ENCODE peak calls at places on chromosomes 11 and 22, in six cellular contexts. One of them, this sample, is unnamed.

GRCh38 chr11:70507466-70508230 is 109.3 kb downstream of the CTTN start:
- DNase-seq in K562: no peak
- DNase-seq in cardiac muscle cell: no peak
- DNase-seq in CD8-positive, alpha-beta T cell: no peak
- DNase-seq in IMR-90: no peak
- DNase-seq in psoas muscle: peak; percentile 4
- DNase-seq in this sample: no peak

GRCh38 chr11:18105802-18106574 is at the start of gene SAAL1:
- DNase-seq in K562: peak; percentile 91
- DNase-seq in CD8-positive, alpha-beta T cell: peak; percentile 86
- DNase-seq in IMR-90: peak; percentile 67
- DNase-seq in cardiac muscle cell: peak; percentile 95
- DNase-seq in psoas muscle: peak; percentile 83
- DNase-seq in this sample: peak; percentile 65

GRCh38 chr11:112625816-112626215 is 335.4 kb upstream of the NCAM1 start:
- DNase-seq in psoas muscle: no peak
- DNase-seq in CD8-positive, alpha-beta T cell: no peak
- DNase-seq in K562: no peak
- DNase-seq in cardiac muscle cell: no peak
- DNase-seq in IMR-90: no peak
- DNase-seq in this sample: peak; percentile 85

GRCh38 chr11:10747733-10748132 is 3.3 kb upstream of the CTR9 start:
- DNase-seq in IMR-90: no peak
- DNase-seq in CD8-positive, alpha-beta T cell: no peak
- DNase-seq in K562: no peak
- DNase-seq in cardiac muscle cell: no peak
- DNase-seq in psoas muscle: no peak
- DNase-seq in this sample: no peak

GRCh38 chr11:16605440-16605970 is 132.9 kb upstream of the C11orf58 start:
- DNase-seq in K562: peak; percentile 37
- DNase-seq in CD8-positive, alpha-beta T cell: no peak
- DNase-seq in psoas muscle: peak; percentile 28
- DNase-seq in IMR-90: peak; percentile 44
- DNase-seq in cardiac muscle cell: peak; percentile 56
- DNase-seq in this sample: peak; percentile 42

GRCh38 chr11:105297463-105297862 is 157.9 kb upstream of the CARD18 start:
- DNase-seq in psoas muscle: no peak
- DNase-seq in cardiac muscle cell: no peak
- DNase-seq in K562: no peak
- DNase-seq in IMR-90: peak; percentile 73
- DNase-seq in CD8-positive, alpha-beta T cell: no peak
- DNase-seq in this sample: peak; percentile 29

GRCh38 chr11:122186439-122187080 is 70.5 kb upstream of the BLID start:
- DNase-seq in IMR-90: peak; percentile 97
- DNase-seq in psoas muscle: no peak
- DNase-seq in CD8-positive, alpha-beta T cell: no peak
- DNase-seq in K562: no peak
- DNase-seq in cardiac muscle cell: no peak
- DNase-seq in this sample: peak; percentile 97

GRCh38 chr11:69664103-69664775 is 10.9 kb downstream of the LTO1 start:
- DNase-seq in CD8-positive, alpha-beta T cell: no peak
- DNase-seq in K562: no peak
- DNase-seq in IMR-90: no peak
- DNase-seq in psoas muscle: no peak
- DNase-seq in cardiac muscle cell: no peak
- DNase-seq in this sample: no peak

GRCh38 chr11:34344410-34345011 is 13.3 kb downstream of the ABTB2 start:
- DNase-seq in psoas muscle: no peak
- DNase-seq in CD8-positive, alpha-beta T cell: no peak
- DNase-seq in IMR-90: no peak
- DNase-seq in K562: no peak
- DNase-seq in cardiac muscle cell: no peak
- DNase-seq in this sample: peak; percentile 70

GRCh38 chr11:74776546-74776945 is 27.9 kb downstream of the RNF169 start:
- DNase-seq in cardiac muscle cell: no peak
- DNase-seq in psoas muscle: no peak
- DNase-seq in CD8-positive, alpha-beta T cell: no peak
- DNase-seq in IMR-90: no peak
- DNase-seq in K562: no peak
- DNase-seq in this sample: no peak

GRCh38 chr11:15208570-15209222 is 94.0 kb downstream of the INSC start:
- DNase-seq in K562: peak; percentile 86
- DNase-seq in cardiac muscle cell: peak; percentile 87
- DNase-seq in psoas muscle: peak; percentile 64
- DNase-seq in IMR-90: peak; percentile 53
- DNase-seq in CD8-positive, alpha-beta T cell: peak; percentile 64
- DNase-seq in this sample: peak; percentile 27

GRCh38 chr11:13209379-13209778 is 68.2 kb upstream of the BMAL1 start:
- DNase-seq in CD8-positive, alpha-beta T cell: no peak
- DNase-seq in K562: no peak
- DNase-seq in cardiac muscle cell: no peak
- DNase-seq in IMR-90: no peak
- DNase-seq in psoas muscle: no peak
- DNase-seq in this sample: no peak

GRCh38 chr11:74162688-74163467 is 7.9 kb downstream of the C2CD3 start:
- DNase-seq in IMR-90: no peak
- DNase-seq in psoas muscle: no peak
- DNase-seq in K562: no peak
- DNase-seq in CD8-positive, alpha-beta T cell: no peak
- DNase-seq in cardiac muscle cell: no peak
- DNase-seq in this sample: no peak

GRCh38 chr11:2825261-2825885 is 60.2 kb downstream of the CDKN1C start:
- DNase-seq in psoas muscle: peak; percentile 90
- DNase-seq in CD8-positive, alpha-beta T cell: no peak
- DNase-seq in K562: peak; percentile 32
- DNase-seq in cardiac muscle cell: no peak
- DNase-seq in IMR-90: peak; percentile 74
- DNase-seq in this sample: no peak

GRCh38 chr11:32991898-32992297 is 23.8 kb upstream of the DEPDC7 start:
- DNase-seq in CD8-positive, alpha-beta T cell: no peak
- DNase-seq in K562: no peak
- DNase-seq in cardiac muscle cell: no peak
- DNase-seq in psoas muscle: no peak
- DNase-seq in IMR-90: no peak
- DNase-seq in this sample: no peak

GRCh38 chr22:37202001-37202555 is 10.2 kb downstream of the SSTR3 start:
- DNase-seq in psoas muscle: no peak
- DNase-seq in IMR-90: no peak
- DNase-seq in cardiac muscle cell: no peak
- DNase-seq in CD8-positive, alpha-beta T cell: no peak
- DNase-seq in K562: no peak
- DNase-seq in this sample: no peak

GRCh38 chr22:43462701-43463100 is 50.9 kb downstream of the MPPED1 start:
- DNase-seq in cardiac muscle cell: no peak
- DNase-seq in K562: no peak
- DNase-seq in psoas muscle: no peak
- DNase-seq in IMR-90: no peak
- DNase-seq in CD8-positive, alpha-beta T cell: no peak
- DNase-seq in this sample: no peak

GRCh38 chr22:46578824-46579561 is 41.2 kb upstream of the GRAMD4 start:
- DNase-seq in CD8-positive, alpha-beta T cell: no peak
- DNase-seq in K562: no peak
- DNase-seq in IMR-90: peak; percentile 40
- DNase-seq in cardiac muscle cell: no peak
- DNase-seq in psoas muscle: peak; percentile 54
- DNase-seq in this sample: no peak

GRCh38 chr11:12100429-12100828 is 10.0 kb upstream of the MICAL2 start:
- DNase-seq in cardiac muscle cell: no peak
- DNase-seq in CD8-positive, alpha-beta T cell: no peak
- DNase-seq in psoas muscle: no peak
- DNase-seq in K562: no peak
- DNase-seq in IMR-90: no peak
- DNase-seq in this sample: no peak

GRCh38 chr11:16211407-16211806 is 144.9 kb downstream of the SOX6 start:
- DNase-seq in K562: no peak
- DNase-seq in cardiac muscle cell: no peak
- DNase-seq in psoas muscle: no peak
- DNase-seq in IMR-90: no peak
- DNase-seq in CD8-positive, alpha-beta T cell: no peak
- DNase-seq in this sample: no peak

GRCh38 chr11:78350646-78351165 is 66.9 kb downstream of the GAB2 start:
- DNase-seq in cardiac muscle cell: no peak
- DNase-seq in CD8-positive, alpha-beta T cell: no peak
- DNase-seq in K562: no peak
- DNase-seq in psoas muscle: no peak
- DNase-seq in IMR-90: peak; percentile 47
- DNase-seq in this sample: no peak

GRCh38 chr11:121207485-121208115 is 85.0 kb upstream of the SC5D start:
- DNase-seq in IMR-90: no peak
- DNase-seq in K562: no peak
- DNase-seq in cardiac muscle cell: no peak
- DNase-seq in psoas muscle: no peak
- DNase-seq in CD8-positive, alpha-beta T cell: no peak
- DNase-seq in this sample: no peak

GRCh38 chr11:86696004-86696403 is 23.6 kb upstream of the ME3 start:
- DNase-seq in CD8-positive, alpha-beta T cell: no peak
- DNase-seq in psoas muscle: no peak
- DNase-seq in IMR-90: peak; percentile 92
- DNase-seq in K562: no peak
- DNase-seq in cardiac muscle cell: no peak
- DNase-seq in this sample: peak; percentile 86

DNA sequence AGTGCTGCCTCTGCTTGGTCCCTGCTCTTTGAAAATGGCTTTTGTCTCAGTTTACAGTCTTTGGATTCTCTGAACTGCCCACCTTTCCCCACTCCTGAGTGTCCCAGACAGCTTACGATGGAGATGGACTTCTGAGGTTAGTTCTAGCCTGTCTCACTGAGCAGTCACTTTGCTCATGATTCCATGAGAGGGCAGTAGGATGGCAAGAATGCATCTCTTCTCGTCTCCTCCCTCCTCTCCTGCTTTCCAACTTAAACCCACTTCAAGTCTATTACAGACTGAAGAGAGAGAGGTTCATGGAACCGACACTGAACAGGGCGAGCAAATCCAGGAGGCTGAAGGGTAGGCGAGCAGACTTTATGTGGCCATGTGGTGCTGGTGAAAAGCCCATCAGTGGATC is 38.5 kb downstream of the CEP164 start:
- DNase-seq in cardiac muscle cell: peak; percentile 45
- DNase-seq in K562: no peak
- DNase-seq in IMR-90: no peak
- DNase-seq in psoas muscle: no peak
- DNase-seq in CD8-positive, alpha-beta T cell: no peak
- DNase-seq in this sample: no peak
- H3K36me3 ChIP-seq in cardiac muscle cell: no peaks in the 10 kb centered on the region
- H3K36me3 ChIP-seq in K562: peaks cover 9% of the 10 kb centered on the region
- H3K36me3 ChIP-seq in IMR-90: peaks cover 40% of the 10 kb centered on the region
- H3K36me3 ChIP-seq in psoas muscle: peaks cover 63% of the 10 kb centered on the region
- H3K36me3 ChIP-seq in CD8-positive, alpha-beta T cell: peaks cover 24% of the 10 kb centered on the region
- H3K36me3 ChIP-seq in this sample: peaks cover 12% of the 10 kb centered on the region

DNA sequence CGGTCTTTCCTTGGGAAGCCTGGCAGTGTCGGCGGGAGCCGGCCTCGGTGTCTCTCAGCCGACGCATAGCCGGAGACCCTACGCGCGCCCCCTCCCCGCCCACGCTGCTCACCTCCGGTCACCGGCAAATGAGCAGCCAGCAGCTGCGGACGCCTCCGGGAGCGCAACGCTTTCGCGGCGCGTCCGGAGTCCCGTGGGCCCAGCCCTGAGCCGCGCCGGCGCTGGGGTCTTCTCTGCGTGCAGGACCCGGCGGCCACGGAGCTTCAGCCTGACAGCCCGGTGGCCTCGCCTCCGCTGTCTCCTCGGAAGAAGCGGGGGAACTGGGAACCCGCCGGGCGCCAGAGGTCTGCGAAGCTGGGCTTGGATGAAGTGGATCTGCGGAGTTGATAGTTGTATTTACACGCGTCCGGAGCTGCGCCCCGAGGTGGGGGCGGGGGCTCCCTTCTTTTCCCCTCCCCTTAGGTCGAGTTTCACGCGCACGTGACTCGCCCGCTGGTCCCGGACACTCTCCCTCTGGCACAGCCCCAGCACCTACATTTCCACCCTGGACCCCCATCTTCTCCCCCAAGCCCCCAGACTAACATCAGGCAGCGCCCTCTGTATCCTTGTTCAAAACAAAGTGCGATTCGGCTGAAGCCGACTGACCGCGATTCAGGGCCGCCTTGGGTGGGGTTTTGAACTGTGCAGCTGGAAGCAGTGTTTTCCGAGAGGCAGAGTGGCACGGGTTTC is at the start of gene SLC43A1:
- DNase-seq in IMR-90: peak; percentile 59
- DNase-seq in K562: peak; percentile 81
- DNase-seq in psoas muscle: peak; percentile 62
- DNase-seq in cardiac muscle cell: peak; percentile 74
- DNase-seq in CD8-positive, alpha-beta T cell: no peak
- DNase-seq in this sample: no peak
- TF ChIP-seq CTCF in IMR-90: no peak
- TF ChIP-seq CTCF in K562: no peak
- TF ChIP-seq CTCF in psoas muscle: no peak
- TF ChIP-seq CTCF in cardiac muscle cell: no peak
- TF ChIP-seq CTCF in CD8-positive, alpha-beta T cell: no peak
- TF ChIP-seq CTCF in this sample: no peak

GRCh38 chr22:26536762-26537134 is 24.5 kb upstream of the TFIP11 start:
- DNase-seq in cardiac muscle cell: no peak
- DNase-seq in CD8-positive, alpha-beta T cell: no peak
- DNase-seq in psoas muscle: no peak
- DNase-seq in IMR-90: no peak
- DNase-seq in K562: no peak
- DNase-seq in this sample: no peak

GRCh38 chr22:26535499-26535898 is 23.2 kb upstream of the TFIP11 start:
- DNase-seq in IMR-90: no peak
- DNase-seq in CD8-positive, alpha-beta T cell: no peak
- DNase-seq in cardiac muscle cell: no peak
- DNase-seq in K562: no peak
- DNase-seq in psoas muscle: no peak
- DNase-seq in this sample: no peak

GRCh38 chr22:26536056-26536761 is 23.9 kb upstream of the TFIP11 start:
- DNase-seq in CD8-positive, alpha-beta T cell: no peak
- DNase-seq in cardiac muscle cell: no peak
- DNase-seq in K562: no peak
- DNase-seq in IMR-90: no peak
- DNase-seq in psoas muscle: no peak
- DNase-seq in this sample: peak; percentile 13

GRCh38 chr22:26534166-26534855 is 22.0 kb upstream of the TFIP11 start:
- DNase-seq in K562: no peak
- DNase-seq in IMR-90: no peak
- DNase-seq in psoas muscle: no peak
- DNase-seq in CD8-positive, alpha-beta T cell: no peak
- DNase-seq in cardiac muscle cell: no peak
- DNase-seq in this sample: peak; percentile 44

GRCh38 chr22:26534874-26535470 is 22.7 kb upstream of the TFIP11 start:
- DNase-seq in cardiac muscle cell: no peak
- DNase-seq in IMR-90: no peak
- DNase-seq in psoas muscle: no peak
- DNase-seq in CD8-positive, alpha-beta T cell: no peak
- DNase-seq in K562: no peak
- DNase-seq in this sample: no peak
- H3K36me3 ChIP-seq in cardiac muscle cell: no peaks in the 10 kb centered on the region
- H3K36me3 ChIP-seq in IMR-90: peaks cover 21% of the 10 kb centered on the region
- H3K36me3 ChIP-seq in psoas muscle: peaks cover 79% of the 10 kb centered on the region
- H3K36me3 ChIP-seq in CD8-positive, alpha-beta T cell: peaks cover 44% of the 10 kb centered on the region
- H3K36me3 ChIP-seq in K562: peaks cover 92% of the 10 kb centered on the region
- H3K36me3 ChIP-seq in this sample: peaks cover 3% of the 10 kb centered on the region

GRCh38 chr11:43354311-43354710 is 4.4 kb upstream of the TTC17 start:
- DNase-seq in IMR-90: no peak
- DNase-seq in CD8-positive, alpha-beta T cell: no peak
- DNase-seq in K562: no peak
- DNase-seq in psoas muscle: no peak
- DNase-seq in cardiac muscle cell: no peak
- DNase-seq in this sample: no peak
- TF ChIP-seq CTCF in IMR-90: no peak
- TF ChIP-seq CTCF in CD8-positive, alpha-beta T cell: no peak
- TF ChIP-seq CTCF in K562: no peak
- TF ChIP-seq CTCF in psoas muscle: no peak
- TF ChIP-seq CTCF in cardiac muscle cell: no peak
- TF ChIP-seq CTCF in this sample: no peak

GRCh38 chr22:41512421-41513194 is 31.7 kb downstream of the POLR3H start:
- DNase-seq in cardiac muscle cell: peak; percentile 81
- DNase-seq in K562: peak; percentile 85
- DNase-seq in psoas muscle: peak; percentile 66
- DNase-seq in IMR-90: peak; percentile 70
- DNase-seq in CD8-positive, alpha-beta T cell: no peak
- DNase-seq in this sample: peak; percentile 44
- H3K36me3 ChIP-seq in cardiac muscle cell: peaks cover 32% of the 10 kb centered on the region
- H3K36me3 ChIP-seq in K562: peaks cover 88% of the 10 kb centered on the region
- H3K36me3 ChIP-seq in psoas muscle: peaks cover 87% of the 10 kb centered on the region
- H3K36me3 ChIP-seq in IMR-90: peaks cover 32% of the 10 kb centered on the region
- H3K36me3 ChIP-seq in CD8-positive, alpha-beta T cell: peaks cover 65% of the 10 kb centered on the region
- H3K36me3 ChIP-seq in this sample: peaks cover 6% of the 10 kb centered on the region

This sample was measured in mammary epithelial cell.